ENCODE peak calls at places on chromosomes 5 and 9, in five cellular contexts. One of them, this sample, is unnamed.

GRCh38 chr5:134142088-134142487 is 27.6 kb downstream of the TCF7 start:
- DNase-seq in lower leg skin: peak
- DNase-seq in cardiac muscle cell: no peak
- DNase-seq in EL: no peak
- DNase-seq in activated CD4-positive, alpha-beta T cell treated with anti-CD3 and anti-CD28 coated beads for 48 hours: no peak
- DNase-seq in this sample: peak

GRCh38 chr5:108144332-108144731 is 237.6 kb downstream of the FBXL17 start:
- DNase-seq in activated CD4-positive, alpha-beta T cell treated with anti-CD3 and anti-CD28 coated beads for 48 hours: no peak
- DNase-seq in EL: no peak
- DNase-seq in lower leg skin: no peak
- DNase-seq in cardiac muscle cell: no peak
- DNase-seq in this sample: no peak

GRCh38 chr9:108278341-108278740 is 577.4 kb downstream of the ACTL7B start:
- DNase-seq in EL: no peak
- DNase-seq in lower leg skin: no peak
- DNase-seq in cardiac muscle cell: no peak
- DNase-seq in activated CD4-positive, alpha-beta T cell treated with anti-CD3 and anti-CD28 coated beads for 48 hours: no peak
- DNase-seq in this sample: no peak

GRCh38 chr5:67511911-67512310 is 315.3 kb upstream of the CD180 start:
- DNase-seq in cardiac muscle cell: no peak
- DNase-seq in lower leg skin: no peak
- DNase-seq in activated CD4-positive, alpha-beta T cell treated with anti-CD3 and anti-CD28 coated beads for 48 hours: no peak
- DNase-seq in EL: no peak
- DNase-seq in this sample: no peak

GRCh38 chr5:14357441-14357840 is 214.3 kb downstream of the TRIO start:
- DNase-seq in lower leg skin: no peak
- DNase-seq in EL: no peak
- DNase-seq in activated CD4-positive, alpha-beta T cell treated with anti-CD3 and anti-CD28 coated beads for 48 hours: no peak
- DNase-seq in cardiac muscle cell: peak
- DNase-seq in this sample: no peak

GRCh38 chr9:89661956-89662717 is 57.3 kb downstream of the GADD45G start:
- DNase-seq in EL: peak
- DNase-seq in activated CD4-positive, alpha-beta T cell treated with anti-CD3 and anti-CD28 coated beads for 48 hours: no peak
- DNase-seq in lower leg skin: peak
- DNase-seq in cardiac muscle cell: peak
- DNase-seq in this sample: peak

GRCh38 chr5:107671742-107672211 is 1.0 kb upstream of the EFNA5 start:
- DNase-seq in cardiac muscle cell: peak
- DNase-seq in EL: peak
- DNase-seq in lower leg skin: peak
- DNase-seq in activated CD4-positive, alpha-beta T cell treated with anti-CD3 and anti-CD28 coated beads for 48 hours: no peak
- DNase-seq in this sample: no peak

GRCh38 chr9:133768859-133769510 is 30.8 kb upstream of the SARDH start:
- DNase-seq in activated CD4-positive, alpha-beta T cell treated with anti-CD3 and anti-CD28 coated beads for 48 hours: no peak
- DNase-seq in lower leg skin: peak
- DNase-seq in EL: no peak
- DNase-seq in cardiac muscle cell: peak
- DNase-seq in this sample: no peak

GRCh38 chr9:13427587-13427986 is 148.1 kb upstream of the MPDZ start:
- DNase-seq in EL: peak
- DNase-seq in lower leg skin: no peak
- DNase-seq in activated CD4-positive, alpha-beta T cell treated with anti-CD3 and anti-CD28 coated beads for 48 hours: no peak
- DNase-seq in cardiac muscle cell: peak
- DNase-seq in this sample: peak

GRCh38 chr5:90477073-90477472 is 2.4 kb downstream of the POLR3G start:
- DNase-seq in EL: peak
- DNase-seq in activated CD4-positive, alpha-beta T cell treated with anti-CD3 and anti-CD28 coated beads for 48 hours: no peak
- DNase-seq in lower leg skin: no peak
- DNase-seq in cardiac muscle cell: peak
- DNase-seq in this sample: no peak

GRCh38 chr5:37771731-37772130 is 68.1 kb downstream of the GDNF start:
- DNase-seq in EL: peak
- DNase-seq in lower leg skin: no peak
- DNase-seq in cardiac muscle cell: no peak
- DNase-seq in activated CD4-positive, alpha-beta T cell treated with anti-CD3 and anti-CD28 coated beads for 48 hours: no peak
- DNase-seq in this sample: no peak

GRCh38 chr9:135600296-135600805 is 38.8 kb downstream of the PAEP start:
- DNase-seq in cardiac muscle cell: no peak
- DNase-seq in activated CD4-positive, alpha-beta T cell treated with anti-CD3 and anti-CD28 coated beads for 48 hours: no peak
- DNase-seq in lower leg skin: no peak
- DNase-seq in EL: no peak
- DNase-seq in this sample: no peak

GRCh38 chr9:121720992-121721350 is 69.5 kb downstream of the DAB2IP start:
- DNase-seq in lower leg skin: no peak
- DNase-seq in cardiac muscle cell: no peak
- DNase-seq in activated CD4-positive, alpha-beta T cell treated with anti-CD3 and anti-CD28 coated beads for 48 hours: no peak
- DNase-seq in EL: no peak
- DNase-seq in this sample: no peak

GRCh38 chr5:157383151-157383810 is 76.7 kb upstream of the NIPAL4 start:
- DNase-seq in activated CD4-positive, alpha-beta T cell treated with anti-CD3 and anti-CD28 coated beads for 48 hours: no peak
- DNase-seq in cardiac muscle cell: no peak
- DNase-seq in EL: no peak
- DNase-seq in lower leg skin: no peak
- DNase-seq in this sample: no peak

GRCh38 chr5:58300346-58300745 is 159.5 kb downstream of the PLK2 start:
- DNase-seq in EL: no peak
- DNase-seq in activated CD4-positive, alpha-beta T cell treated with anti-CD3 and anti-CD28 coated beads for 48 hours: no peak
- DNase-seq in lower leg skin: no peak
- DNase-seq in cardiac muscle cell: no peak
- DNase-seq in this sample: no peak

GRCh38 chr5:1668141-1668721 is 131.4 kb downstream of the MRPL36 start:
- DNase-seq in EL: no peak
- DNase-seq in activated CD4-positive, alpha-beta T cell treated with anti-CD3 and anti-CD28 coated beads for 48 hours: no peak
- DNase-seq in lower leg skin: peak
- DNase-seq in cardiac muscle cell: no peak
- DNase-seq in this sample: no peak

GRCh38 chr5:165573445-165573844 is 2068.0 kb downstream of the MAT2B start:
- DNase-seq in EL: no peak
- DNase-seq in cardiac muscle cell: no peak
- DNase-seq in lower leg skin: no peak
- DNase-seq in activated CD4-positive, alpha-beta T cell treated with anti-CD3 and anti-CD28 coated beads for 48 hours: no peak
- DNase-seq in this sample: no peak

GRCh38 chr5:140295414-140295813 is 7.5 kb downstream of the PFDN1 start:
- DNase-seq in lower leg skin: peak
- DNase-seq in activated CD4-positive, alpha-beta T cell treated with anti-CD3 and anti-CD28 coated beads for 48 hours: peak
- DNase-seq in EL: peak
- DNase-seq in cardiac muscle cell: peak
- DNase-seq in this sample: peak

GRCh38 chr9:105244274-105244995 is at the start of gene SLC44A1:
- DNase-seq in lower leg skin: peak
- DNase-seq in cardiac muscle cell: peak
- DNase-seq in activated CD4-positive, alpha-beta T cell treated with anti-CD3 and anti-CD28 coated beads for 48 hours: peak
- DNase-seq in EL: peak
- DNase-seq in this sample: peak

GRCh38 chr5:124655943-124656459 is 90.4 kb downstream of the ZNF608 start:
- DNase-seq in activated CD4-positive, alpha-beta T cell treated with anti-CD3 and anti-CD28 coated beads for 48 hours: no peak
- DNase-seq in cardiac muscle cell: no peak
- DNase-seq in lower leg skin: peak
- DNase-seq in EL: peak
- DNase-seq in this sample: peak

GRCh38 chr9:138052635-138053320 is 175.2 kb downstream of the CACNA1B start:
- DNase-seq in lower leg skin: no peak
- DNase-seq in activated CD4-positive, alpha-beta T cell treated with anti-CD3 and anti-CD28 coated beads for 48 hours: no peak
- DNase-seq in cardiac muscle cell: no peak
- DNase-seq in EL: no peak
- DNase-seq in this sample: no peak

GRCh38 chr9:136576269-136576626 is 30.4 kb upstream of the NOTCH1 start:
- DNase-seq in activated CD4-positive, alpha-beta T cell treated with anti-CD3 and anti-CD28 coated beads for 48 hours: peak
- DNase-seq in EL: peak
- DNase-seq in lower leg skin: no peak
- DNase-seq in cardiac muscle cell: no peak
- DNase-seq in this sample: no peak

GRCh38 chr9:84832453-84832852 is 162.9 kb downstream of the NTRK2 start:
- DNase-seq in lower leg skin: no peak
- DNase-seq in EL: no peak
- DNase-seq in activated CD4-positive, alpha-beta T cell treated with anti-CD3 and anti-CD28 coated beads for 48 hours: no peak
- DNase-seq in cardiac muscle cell: no peak
- DNase-seq in this sample: no peak

GRCh38 chr5:109866051-109866450 is 176.3 kb downstream of the MAN2A1 start:
- DNase-seq in activated CD4-positive, alpha-beta T cell treated with anti-CD3 and anti-CD28 coated beads for 48 hours: no peak
- DNase-seq in EL: peak
- DNase-seq in lower leg skin: no peak
- DNase-seq in cardiac muscle cell: no peak
- DNase-seq in this sample: no peak

GRCh38 chr9:85248514-85249312 is 493.0 kb downstream of the AGTPBP1 start:
- DNase-seq in lower leg skin: no peak
- DNase-seq in activated CD4-positive, alpha-beta T cell treated with anti-CD3 and anti-CD28 coated beads for 48 hours: no peak
- DNase-seq in cardiac muscle cell: peak
- DNase-seq in EL: peak
- DNase-seq in this sample: no peak

GRCh38 chr9:111866976-111867375 is 29.6 kb upstream of the UGCG start:
- DNase-seq in lower leg skin: no peak
- DNase-seq in cardiac muscle cell: no peak
- DNase-seq in activated CD4-positive, alpha-beta T cell treated with anti-CD3 and anti-CD28 coated beads for 48 hours: no peak
- DNase-seq in EL: peak
- DNase-seq in this sample: no peak

GRCh38 chr5:71865202-71865601 is 146.1 kb downstream of the CARTPT start:
- DNase-seq in EL: peak
- DNase-seq in activated CD4-positive, alpha-beta T cell treated with anti-CD3 and anti-CD28 coated beads for 48 hours: no peak
- DNase-seq in lower leg skin: no peak
- DNase-seq in cardiac muscle cell: peak
- DNase-seq in this sample: no peak

GRCh38 chr5:173547579-173547978 is 68.9 kb downstream of the BOD1 start:
- DNase-seq in cardiac muscle cell: no peak
- DNase-seq in activated CD4-positive, alpha-beta T cell treated with anti-CD3 and anti-CD28 coated beads for 48 hours: no peak
- DNase-seq in EL: peak
- DNase-seq in lower leg skin: no peak
- DNase-seq in this sample: no peak

GRCh38 chr5:151949909-151950308 is 25.3 kb upstream of the GLRA1 start:
- DNase-seq in activated CD4-positive, alpha-beta T cell treated with anti-CD3 and anti-CD28 coated beads for 48 hours: no peak
- DNase-seq in lower leg skin: no peak
- DNase-seq in cardiac muscle cell: no peak
- DNase-seq in EL: no peak
- DNase-seq in this sample: no peak